ENCODE peak calls at places on chromosomes 1 and 21, in six cellular contexts. K, Z, P, F, I and E are unnamed samples.

GRCh38 chr21:28959367-28960099 is 33.1 kb downstream of the LTN1 start:
- DNase-seq in P (peak), Z (no peak), F (no peak), K (no peak), I (no peak), E (peak)

GRCh38 chr1:37945743-37946702 is 830 bp downstream of the INPP5B start:
- DNase-seq in F (peak), K (no peak), P (no peak), Z (peak), I (peak), E (peak)

GRCh38 chr1:27626031-27626935 is 8.7 kb downstream of the FGR start:
- DNase-seq in K (no peak), I (no peak), P (no peak), F (peak), Z (no peak), E (no peak)

GRCh38 chr1:200837931-200838571 is 34.7 kb upstream of the GPR25 start:
- DNase-seq in P (peak), K (peak), F (no peak), I (no peak), Z (no peak), E (peak)

GRCh38 chr1:109497449-109498160 is 3.7 kb downstream of the CYB561D1 start:
- DNase-seq in P (no peak), I (no peak), F (no peak), K (no peak), Z (no peak), E (no peak)

GRCh38 chr1:22311461-22311860 is 140.2 kb upstream of the ZBTB40 start:
- DNase-seq in Z (no peak), F (no peak), K (no peak), P (no peak), I (no peak), E (no peak)

GRCh38 chr1:33372677-33373076 is 51.8 kb upstream of the A3GALT2 start:
- DNase-seq in F (no peak), K (no peak), Z (no peak), I (no peak), P (no peak), E (no peak)

GRCh38 chr1:210536263-210536961 is 207.7 kb downstream of the HHAT start:
- DNase-seq in I (no peak), F (no peak), K (no peak), Z (no peak), P (no peak), E (peak)

GRCh38 chr1:48066951-48067350 is 69.8 kb upstream of the TRABD2B start:
- DNase-seq in I (no peak), Z (no peak), P (no peak), F (no peak), K (no peak), E (no peak)

GRCh38 chr1:75053207-75053606 is 81.0 kb upstream of the LHX8 start:
- DNase-seq in K (no peak), I (no peak), F (no peak), Z (no peak), P (peak), E (no peak)

GRCh38 chr21:45818904-45819285 is 162.7 kb upstream of the COL6A1 start:
- DNase-seq in K (peak), I (no peak), P (peak), F (no peak), Z (no peak), E (peak)

GRCh38 chr1:46515576-46515975 is 25.9 kb downstream of the DMBX1 start:
- DNase-seq in I (no peak), Z (no peak), K (no peak), F (peak), P (no peak), E (no peak)

GRCh38 chr1:65431111-65431705 is 10.7 kb downstream of the LEPR start:
- DNase-seq in P (no peak), K (no peak), I (no peak), Z (peak), F (no peak), E (peak)

GRCh38 chr1:231028676-231029075 is 11.4 kb downstream of the FAM89A start:
- DNase-seq in Z (no peak), P (no peak), K (no peak), I (no peak), F (no peak), E (no peak)

GRCh38 chr1:159282118-159282517 is 20.0 kb upstream of the FCER1A start:
- DNase-seq in I (no peak), K (peak), F (no peak), P (peak), Z (no peak), E (no peak)

GRCh38 chr21:46323227-46323709 is 402 bp downstream of the C21orf58 start:
- DNase-seq in F (no peak), P (no peak), Z (peak), K (no peak), I (no peak), E (no peak)

GRCh38 chr1:39754026-39754569 is 15.4 kb downstream of the PPIE start:
- DNase-seq in Z (no peak), K (no peak), P (no peak), F (no peak), I (no peak), E (no peak)

GRCh38 chr1:51270751-51271150 is 34.7 kb downstream of the RNF11 start:
- DNase-seq in K (no peak), P (no peak), I (no peak), Z (no peak), F (no peak), E (no peak)

GRCh38 chr1:31771891-31772668 is 7.9 kb upstream of the ADGRB2 start:
- DNase-seq in F (peak), Z (no peak), P (peak), I (no peak), K (peak), E (no peak)

GRCh38 chr1:203462878-203463277 is 12.7 kb upstream of the PRELP start:
- DNase-seq in P (peak), K (peak), Z (no peak), F (peak), I (peak), E (peak)

GRCh38 chr1:42420911-42421585 is 34.8 kb downstream of the ZMYND12 start:
- DNase-seq in K (no peak), I (peak), Z (peak), P (peak), F (no peak), E (peak)

GRCh38 chr21:35831791-35832190 is 228.5 kb downstream of the SETD4 start:
- DNase-seq in Z (no peak), K (no peak), I (no peak), F (no peak), P (no peak), E (no peak)

GRCh38 chr1:245156736-245157505 is 2.1 kb downstream of the KIF26B start:
- DNase-seq in P (peak), K (no peak), Z (peak), F (no peak), I (no peak), E (no peak)

GRCh38 chr1:16984717-16985116 is 4.3 kb upstream of the MFAP2 start:
- DNase-seq in P (peak), F (no peak), I (peak), K (peak), Z (no peak), E (peak)

GRCh38 chr1:156815307-156815826 is 1.3 kb downstream of the SH2D2A start:
- DNase-seq in K (peak), Z (peak), F (no peak), I (no peak), P (peak), E (peak)

GRCh38 chr1:219159946-219160645 is 13.6 kb upstream of the LYPLAL1 start:
- DNase-seq in Z (no peak), P (peak), K (peak), I (no peak), F (no peak), E (no peak)

GRCh38 chr1:7400566-7400965 is 370.5 kb upstream of the VAMP3 start:
- DNase-seq in F (no peak), I (no peak), Z (no peak), P (no peak), K (no peak), E (no peak)

GRCh38 chr1:2499986-2500596 is 24.0 kb downstream of the PLCH2 start:
- DNase-seq in I (no peak), Z (no peak), P (no peak), K (no peak), F (no peak), E (no peak)

GRCh38 chr21:38438476-38438893 is 59.8 kb downstream of the ERG start:
- DNase-seq in Z (no peak), K (peak), I (no peak), P (no peak), F (peak), E (peak)

GRCh38 chr1:12067900-12068821 is 5.1 kb downstream of the TNFRSF8 start:
- DNase-seq in I (no peak), P (peak), Z (no peak), K (peak), F (no peak), E (peak)

GRCh38 chr1:40267767-40268187 is 9.7 kb downstream of the ZMPSTE24 start:
- DNase-seq in I (no peak), P (peak), K (peak), F (no peak), Z (no peak), E (peak)

GRCh38 chr1:117657031-117657430 is 51.2 kb downstream of the TENT5C start:
- DNase-seq in I (no peak), F (no peak), K (peak), P (peak), Z (no peak), E (peak)

GRCh38 chr1:119327066-119327435 is 41.5 kb upstream of the HAO2 start:
- DNase-seq in K (no peak), I (no peak), P (no peak), Z (peak), F (no peak), E (no peak)

GRCh38 chr1:52571783-52572182 is 18.9 kb upstream of the TUT4 start:
- DNase-seq in Z (no peak), F (no peak), I (no peak), K (no peak), P (no peak), E (no peak)

GRCh38 chr1:3553166-3553939 is 58.0 kb downstream of the MEGF6 start:
- DNase-seq in K (peak), P (peak), I (peak), Z (no peak), F (no peak), E (peak)

GRCh38 chr1:85611390-85611789 is 30.8 kb downstream of the CCN1 start:
- DNase-seq in K (no peak), P (peak), Z (no peak), F (no peak), I (no peak), E (peak)

GRCh38 chr1:85615536-85615935 is 35.0 kb downstream of the CCN1 start:
- DNase-seq in K (no peak), F (no peak), Z (no peak), P (no peak), I (no peak), E (peak)

GRCh38 chr1:85609976-85610375 is 29.4 kb downstream of the CCN1 start:
- DNase-seq in Z (no peak), I (no peak), F (no peak), K (no peak), P (no peak), E (no peak)

GRCh38 chr1:85611856-85612255 is 31.3 kb downstream of the CCN1 start:
- DNase-seq in K (peak), Z (peak), F (peak), I (peak), P (peak), E (peak)

GRCh38 chr1:85612704-85613361 is 32.3 kb downstream of the CCN1 start:
- DNase-seq in Z (peak), K (peak), I (no peak), F (no peak), P (peak), E (peak)
- TF ChIP-seq CTCF in Z (peak), K (no peak), I (no peak), F (no peak), P (peak), E (peak)

GRCh38 chr1:226973898-226974543 is 33.9 kb downstream of the COQ8A start:
- DNase-seq in Z (no peak), P (peak), K (peak), F (no peak), I (peak), E (no peak)
- TF ChIP-seq CTCF in Z (no peak), P (no peak), K (no peak), F (no peak), I (no peak), E (no peak)

GRCh38 chr1:61641578-61642336 is 83.2 kb downstream of the TM2D1 start:
- DNase-seq in P (peak), I (peak), F (peak), K (peak), Z (peak), E (no peak)
- TF ChIP-seq CTCF in P (peak), I (peak), F (peak), K (peak), Z (peak), E (peak)

GRCh38 chr1:30379684-30380624 is 343.4 kb downstream of the MATN1 start:
- DNase-seq in Z (peak), P (peak), I (peak), K (peak), F (no peak), E (peak)
- TF ChIP-seq CTCF in Z (peak), P (peak), I (peak), K (peak), F (peak), E (peak)

GRCh38 chr1:195886000-195886399 is 722.2 kb downstream of the KCNT2 start:
- DNase-seq in F (no peak), Z (no peak), P (no peak), K (peak), I (no peak), E (no peak)
- TF ChIP-seq CTCF in F (no peak), Z (no peak), P (no peak), K (no peak), I (no peak), E (peak)

DNA sequence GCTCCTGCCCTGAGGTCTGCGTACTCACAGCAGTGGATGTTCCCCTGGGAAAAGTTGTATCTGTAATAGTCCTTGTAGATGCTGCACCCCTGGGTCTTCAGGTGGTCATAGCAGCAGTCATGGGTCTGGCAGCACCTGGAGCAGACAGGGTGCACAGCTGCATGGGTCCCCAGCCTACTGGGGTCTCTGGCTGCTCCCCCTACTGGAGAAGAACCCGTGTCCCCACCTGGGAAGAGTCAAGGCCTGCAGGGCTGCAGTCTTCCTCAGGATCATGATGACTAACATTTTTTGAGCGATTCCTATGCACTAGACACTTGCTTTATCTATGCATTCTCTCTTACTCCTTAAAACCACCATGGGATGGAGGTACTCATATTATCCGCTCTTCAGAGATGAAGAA is 3.9 kb downstream of the PLA2G2D start:
- DNase-seq in P (no peak), K (no peak), F (no peak), Z (no peak), I (no peak), E (no peak)
- TF ChIP-seq CTCF in P (no peak), K (no peak), F (no peak), Z (no peak), I (no peak), E (no peak)

GRCh38 chr1:198889732-198890131 is 250.9 kb downstream of the PTPRC start:
- DNase-seq in Z (no peak), F (no peak), P (no peak), K (no peak), I (no peak), E (no peak)

GRCh38 chr1:198890531-198890930 is 251.7 kb downstream of the PTPRC start:
- DNase-seq in K (no peak), P (peak), I (no peak), F (no peak), Z (no peak), E (peak)

GRCh38 chr1:198893141-198893540 is 254.3 kb downstream of the PTPRC start:
- DNase-seq in Z (no peak), P (no peak), K (no peak), F (no peak), I (no peak), E (no peak)

GRCh38 chr1:198892065-198892464 is 253.2 kb downstream of the PTPRC start:
- DNase-seq in I (no peak), F (no peak), K (no peak), P (no peak), Z (no peak), E (no peak)

GRCh38 chr1:198893763-198894444 is 255.1 kb downstream of the PTPRC start:
- DNase-seq in P (no peak), I (no peak), Z (no peak), F (no peak), K (no peak), E (peak)
- TF ChIP-seq CTCF in P (no peak), I (no peak), Z (no peak), F (no peak), K (no peak), E (no peak)